ENCODE peak calls at places on chromosome 17, in seven cellular contexts. One of them, this sample, is unnamed.

GRCh38 chr17:42598905-42599304 is 10.3 kb downstream of the RETREG3 start:
- DNase-seq in KG1: no peak
- DNase-seq in SIG-M5: no peak
- DNase-seq in activated T-cell treated with anti-CD3 and anti-CD28 coated beads, Interleukin-2, amount 50 U/mL, for 1 hour: no peak
- DNase-seq in uterus: no peak
- DNase-seq in M059J: no peak
- DNase-seq in activated effector memory CD4-positive, alpha-beta T cell treated with anti-CD3 and anti-CD28 coated beads, Interleukin-2, amount 50 U/mL, for 16 hours: no peak
- DNase-seq in this sample: no peak

GRCh38 chr17:64095144-64095882 is 34.6 kb downstream of the ERN1 start:
- DNase-seq in KG1: no peak
- DNase-seq in activated effector memory CD4-positive, alpha-beta T cell treated with anti-CD3 and anti-CD28 coated beads, Interleukin-2, amount 50 U/mL, for 16 hours: no peak
- DNase-seq in uterus: no peak
- DNase-seq in activated T-cell treated with anti-CD3 and anti-CD28 coated beads, Interleukin-2, amount 50 U/mL, for 1 hour: no peak
- DNase-seq in SIG-M5: no peak
- DNase-seq in M059J: no peak
- DNase-seq in this sample: peak

GRCh38 chr17:8300629-8301242 is 5.5 kb upstream of the SLC25A35 start:
- DNase-seq in KG1: no peak
- DNase-seq in activated T-cell treated with anti-CD3 and anti-CD28 coated beads, Interleukin-2, amount 50 U/mL, for 1 hour: peak
- DNase-seq in SIG-M5: peak
- DNase-seq in uterus: peak
- DNase-seq in M059J: peak
- DNase-seq in activated effector memory CD4-positive, alpha-beta T cell treated with anti-CD3 and anti-CD28 coated beads, Interleukin-2, amount 50 U/mL, for 16 hours: peak
- DNase-seq in this sample: peak

GRCh38 chr17:12983986-12984932 is 33.6 kb downstream of the ELAC2 start:
- DNase-seq in activated T-cell treated with anti-CD3 and anti-CD28 coated beads, Interleukin-2, amount 50 U/mL, for 1 hour: no peak
- DNase-seq in SIG-M5: no peak
- DNase-seq in uterus: peak
- DNase-seq in activated effector memory CD4-positive, alpha-beta T cell treated with anti-CD3 and anti-CD28 coated beads, Interleukin-2, amount 50 U/mL, for 16 hours: no peak
- DNase-seq in KG1: no peak
- DNase-seq in M059J: peak
- DNase-seq in this sample: no peak

GRCh38 chr17:82961366-82962162 is 117.8 kb upstream of the METRNL start:
- DNase-seq in M059J: no peak
- DNase-seq in uterus: no peak
- DNase-seq in activated effector memory CD4-positive, alpha-beta T cell treated with anti-CD3 and anti-CD28 coated beads, Interleukin-2, amount 50 U/mL, for 16 hours: peak
- DNase-seq in activated T-cell treated with anti-CD3 and anti-CD28 coated beads, Interleukin-2, amount 50 U/mL, for 1 hour: peak
- DNase-seq in SIG-M5: no peak
- DNase-seq in KG1: no peak
- DNase-seq in this sample: no peak

GRCh38 chr17:72515291-72516065 is 394.7 kb downstream of the SOX9 start:
- DNase-seq in activated effector memory CD4-positive, alpha-beta T cell treated with anti-CD3 and anti-CD28 coated beads, Interleukin-2, amount 50 U/mL, for 16 hours: no peak
- DNase-seq in KG1: no peak
- DNase-seq in uterus: no peak
- DNase-seq in SIG-M5: no peak
- DNase-seq in activated T-cell treated with anti-CD3 and anti-CD28 coated beads, Interleukin-2, amount 50 U/mL, for 1 hour: no peak
- DNase-seq in M059J: peak
- DNase-seq in this sample: peak

GRCh38 chr17:79670537-79671386 is 59.9 kb upstream of the RBFOX3 start:
- DNase-seq in activated T-cell treated with anti-CD3 and anti-CD28 coated beads, Interleukin-2, amount 50 U/mL, for 1 hour: no peak
- DNase-seq in SIG-M5: no peak
- DNase-seq in KG1: no peak
- DNase-seq in uterus: peak
- DNase-seq in M059J: no peak
- DNase-seq in activated effector memory CD4-positive, alpha-beta T cell treated with anti-CD3 and anti-CD28 coated beads, Interleukin-2, amount 50 U/mL, for 16 hours: no peak
- DNase-seq in this sample: peak

GRCh38 chr17:73474370-73474988 is 162.7 kb upstream of the CDC42EP4 start:
- DNase-seq in KG1: no peak
- DNase-seq in M059J: peak
- DNase-seq in uterus: peak
- DNase-seq in activated T-cell treated with anti-CD3 and anti-CD28 coated beads, Interleukin-2, amount 50 U/mL, for 1 hour: peak
- DNase-seq in SIG-M5: no peak
- DNase-seq in activated effector memory CD4-positive, alpha-beta T cell treated with anti-CD3 and anti-CD28 coated beads, Interleukin-2, amount 50 U/mL, for 16 hours: no peak
- DNase-seq in this sample: peak

GRCh38 chr17:50105811-50106210 is 10.7 kb downstream of the PDK2 start:
- DNase-seq in activated effector memory CD4-positive, alpha-beta T cell treated with anti-CD3 and anti-CD28 coated beads, Interleukin-2, amount 50 U/mL, for 16 hours: no peak
- DNase-seq in KG1: no peak
- DNase-seq in SIG-M5: no peak
- DNase-seq in activated T-cell treated with anti-CD3 and anti-CD28 coated beads, Interleukin-2, amount 50 U/mL, for 1 hour: no peak
- DNase-seq in M059J: no peak
- DNase-seq in uterus: no peak
- DNase-seq in this sample: no peak

GRCh38 chr17:62824290-62825135 is 16.4 kb upstream of the MARCHF10 start:
- DNase-seq in uterus: no peak
- DNase-seq in SIG-M5: no peak
- DNase-seq in KG1: no peak
- DNase-seq in activated T-cell treated with anti-CD3 and anti-CD28 coated beads, Interleukin-2, amount 50 U/mL, for 1 hour: no peak
- DNase-seq in activated effector memory CD4-positive, alpha-beta T cell treated with anti-CD3 and anti-CD28 coated beads, Interleukin-2, amount 50 U/mL, for 16 hours: no peak
- DNase-seq in M059J: peak
- DNase-seq in this sample: no peak

GRCh38 chr17:43044024-43044423 is 19.0 kb downstream of the RND2 start:
- DNase-seq in KG1: no peak
- DNase-seq in M059J: no peak
- DNase-seq in activated T-cell treated with anti-CD3 and anti-CD28 coated beads, Interleukin-2, amount 50 U/mL, for 1 hour: no peak
- DNase-seq in uterus: no peak
- DNase-seq in activated effector memory CD4-positive, alpha-beta T cell treated with anti-CD3 and anti-CD28 coated beads, Interleukin-2, amount 50 U/mL, for 16 hours: no peak
- DNase-seq in SIG-M5: no peak
- DNase-seq in this sample: no peak

This sample was measured in NCI-H345.